ENCODE peak calls at places on chromosomes 2 and 18, in nine cellular contexts. R is K562, G is gastrocnemius medialis, E is IMR-90, O is prostate gland, X is A549, K is heart left ventricle, S is Peyer's patch, P is tibial nerve. M is an unnamed sample. For H3K9me3, the result is how much of the 10 kb centered on the place peaks cover.

GRCh38 chr2:218289639-218290315 is 2.5 kb downstream of the TMBIM1 start:
- DNase-seq in K (no peak), P (no peak), S (peak), O (peak), R (no peak), E (peak), X (no peak), G (peak), M (peak)

GRCh38 chr2:19178175-19178574 is 180.2 kb downstream of the OSR1 start:
- DNase-seq in X (no peak), R (no peak), O (peak), P (no peak), K (no peak), S (no peak), E (peak), G (no peak), M (no peak)

GRCh38 chr2:209380278-209380677 is 43.6 kb upstream of the MAP2 start:
- DNase-seq in S (no peak), K (no peak), X (no peak), P (no peak), E (no peak), R (no peak), O (no peak), G (no peak), M (no peak)

GRCh38 chr2:172968061-172968469 is 107.6 kb upstream of the MAP3K20 start:
- DNase-seq in S (no peak), P (peak), O (no peak), X (no peak), E (peak), K (peak), R (no peak), G (peak), M (peak)

GRCh38 chr2:156589381-156590079 is 153.4 kb downstream of the GPD2 start:
- DNase-seq in G (no peak), E (peak), S (peak), O (peak), P (no peak), K (no peak), R (no peak), X (peak), M (peak)

GRCh38 chr2:127632592-127633489 is 13.1 kb upstream of the GPR17 start:
- DNase-seq in X (no peak), P (no peak), G (no peak), S (peak), O (no peak), E (no peak), K (peak), R (no peak), M (no peak)

GRCh38 chr18:44107187-44107586 is 573.5 kb upstream of the SETBP1 start:
- DNase-seq in X (no peak), K (no peak), E (no peak), R (no peak), P (no peak), O (no peak), S (no peak), G (no peak), M (no peak)

GRCh38 chr2:182924311-182924710 is 57.9 kb upstream of the FRZB start:
- DNase-seq in X (no peak), O (no peak), R (no peak), P (no peak), G (no peak), K (no peak), S (no peak), E (peak), M (no peak)

GRCh38 chr2:122072666-122073065 is 317.2 kb downstream of the TSN start:
- DNase-seq in E (peak), X (no peak), S (no peak), R (no peak), G (no peak), O (no peak), K (no peak), P (no peak), M (no peak)

GRCh38 chr2:73232471-73233153 is 427 bp downstream of the PRADC1 start:
- DNase-seq in O (no peak), E (no peak), X (peak), P (peak), G (no peak), S (peak), R (peak), K (no peak), M (peak)

GRCh38 chr2:219736196-219736595 is 108.8 kb downstream of the SLC4A3 start:
- DNase-seq in R (peak), P (no peak), K (no peak), O (peak), X (peak), G (no peak), S (no peak), E (peak), M (no peak)

GRCh38 chr2:88690591-88691338 is 708 bp upstream of the RPIA start:
- DNase-seq in G (no peak), E (peak), R (peak), P (no peak), X (peak), S (peak), K (no peak), O (no peak), M (peak)

GRCh38 chr18:54734059-54734458 is 94.2 kb upstream of the RAB27B start:
- DNase-seq in K (no peak), O (no peak), X (peak), G (no peak), E (peak), S (no peak), R (peak), P (no peak), M (peak)

GRCh38 chr2:117854610-117855009 is 40.1 kb downstream of the DDX18 start:
- DNase-seq in K (no peak), P (no peak), G (no peak), E (no peak), O (no peak), R (no peak), X (no peak), S (no peak), M (no peak)

GRCh38 chr18:28063181-28063790 is 113.6 kb downstream of the CDH2 start:
- DNase-seq in S (no peak), G (no peak), E (peak), P (no peak), O (no peak), K (no peak), R (no peak), X (no peak), M (no peak)

GRCh38 chr18:27227721-27228120 is 42.6 kb upstream of the CHST9 start:
- DNase-seq in O (no peak), S (no peak), E (no peak), R (no peak), K (no peak), G (no peak), P (no peak), X (no peak), M (no peak)

GRCh38 chr2:230785346-230785745 is 72.7 kb downstream of the CAB39 start:
- DNase-seq in S (no peak), R (no peak), K (no peak), G (no peak), P (no peak), O (no peak), E (no peak), X (no peak), M (no peak)

GRCh38 chr2:189370719-189371118 is 70.6 kb upstream of the WDR75 start:
- DNase-seq in P (no peak), R (no peak), O (no peak), X (no peak), G (no peak), K (no peak), S (no peak), E (peak), M (no peak)

GRCh38 chr2:63041592-63041991 is 9.0 kb upstream of the OTX1 start:
- DNase-seq in G (no peak), R (no peak), E (no peak), S (no peak), O (no peak), K (no peak), X (no peak), P (no peak), M (no peak)

GRCh38 chr2:234198976-234199375 is 148.5 kb downstream of the SPP2 start:
- DNase-seq in G (no peak), S (no peak), E (peak), R (no peak), P (no peak), O (no peak), X (no peak), K (no peak), M (no peak)

GRCh38 chr18:59861009-59861408 is 38.8 kb upstream of the PMAIP1 start:
- DNase-seq in X (no peak), G (no peak), O (no peak), R (peak), S (no peak), E (peak), P (no peak), K (no peak), M (no peak)

GRCh38 chr2:189018636-189019035 is 44.5 kb downstream of the COL3A1 start:
- DNase-seq in X (no peak), S (no peak), R (no peak), P (no peak), G (no peak), K (no peak), O (no peak), E (peak), M (no peak)

GRCh38 chr18:48955528-48956261 is 4.9 kb upstream of the SMAD7 start:
- DNase-seq in E (peak), R (no peak), G (peak), S (no peak), X (no peak), K (peak), O (no peak), P (no peak), M (peak)

GRCh38 chr18:34287825-34288224 is 63.1 kb upstream of the NOL4 start:
- DNase-seq in P (no peak), K (no peak), R (no peak), E (no peak), G (no peak), S (no peak), X (no peak), O (no peak), M (no peak)

GRCh38 chr2:235191486-235191885 is 239.7 kb downstream of the SH3BP4 start:
- DNase-seq in R (no peak), O (no peak), S (no peak), K (no peak), G (no peak), E (no peak), P (no peak), X (no peak), M (no peak)

GRCh38 chr2:241317391-241317790 is 1.7 kb downstream of the SEPTIN2 start:
- DNase-seq in P (no peak), O (no peak), G (no peak), R (no peak), S (no peak), X (no peak), E (no peak), K (no peak), M (no peak)

GRCh38 chr18:7221424-7222155 is 9.3 kb upstream of the LRRC30 start:
- DNase-seq in K (no peak), S (peak), P (no peak), G (peak), E (peak), O (peak), X (peak), R (peak), M (peak)

GRCh38 chr2:167972020-167972419 is 275.4 kb downstream of the STK39 start:
- DNase-seq in X (no peak), R (no peak), P (no peak), E (no peak), S (no peak), O (no peak), K (no peak), G (no peak), M (no peak)
- H3K9me3 ChIP-seq in X (under half), R (under half), P (under half), E (under half), S (under half), O (under half), K (under half), G (under half), M (under half)

DNA sequence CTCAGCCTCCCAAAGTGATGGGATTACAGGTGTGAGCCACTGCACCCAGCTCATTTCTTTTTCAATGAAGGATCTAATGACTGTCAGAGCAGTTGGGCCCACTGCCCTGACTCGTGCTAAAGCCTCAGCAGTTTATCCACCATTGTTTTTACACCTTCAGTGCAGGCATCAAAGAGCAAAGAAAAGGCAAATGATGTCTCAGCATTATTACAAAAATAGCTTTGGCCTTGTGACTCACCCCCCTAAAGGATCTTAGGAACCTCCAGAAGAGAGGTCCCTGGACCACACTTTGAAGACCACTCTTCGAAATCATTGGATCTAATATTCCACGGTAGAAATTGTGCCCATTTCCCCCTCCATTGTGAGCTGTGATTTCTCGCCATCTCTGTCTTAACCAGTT is 21.3 kb downstream of the MLPH start:
- DNase-seq in E (no peak), P (no peak), X (no peak), O (no peak), R (no peak), K (no peak), G (no peak), S (no peak), M (no peak)
- H3K27ac ChIP-seq in E (no peak), P (no peak), X (peak), O (peak), R (no peak), K (no peak), G (no peak), S (no peak), M (no peak)

DNA sequence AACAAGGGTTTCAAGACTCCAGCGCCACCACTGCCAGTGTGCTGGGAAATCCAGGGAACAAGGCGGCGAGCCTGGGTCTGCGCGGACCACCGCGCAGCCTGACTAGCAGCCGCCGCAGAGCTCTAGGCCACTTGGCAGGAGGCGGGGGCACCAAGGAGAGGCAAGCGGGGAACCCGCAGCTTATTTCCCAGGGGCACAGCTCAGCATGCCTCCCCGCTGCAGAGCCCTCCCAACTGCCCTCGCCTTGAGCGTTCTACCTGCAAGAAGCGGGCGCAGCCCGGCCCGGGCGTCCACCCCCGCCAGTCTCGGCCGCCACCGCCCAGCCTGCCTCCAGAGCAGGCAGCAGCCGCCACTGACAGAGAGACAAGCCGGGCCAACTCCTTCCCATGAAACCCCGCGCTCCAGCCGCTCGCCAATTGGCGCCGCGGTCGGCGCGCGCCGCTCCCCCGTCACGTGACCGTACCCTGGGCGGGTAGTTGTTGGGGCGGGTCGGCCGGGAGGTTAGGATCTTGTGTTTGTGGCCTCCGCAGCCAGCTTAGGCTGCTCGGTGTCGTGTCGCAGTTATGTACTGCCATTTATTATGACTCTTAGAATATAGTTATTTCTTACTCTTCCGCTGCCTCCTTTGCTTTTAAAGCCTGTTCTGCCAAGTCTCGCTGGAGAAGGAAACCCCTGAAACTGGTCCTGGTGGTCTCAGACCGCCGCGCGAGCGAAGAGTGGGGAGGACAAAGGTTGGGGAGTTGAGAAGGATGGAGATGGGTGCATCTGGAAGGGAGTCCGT is at the start of gene LNPK:
- DNase-seq in K (peak), X (peak), P (peak), O (peak), E (peak), S (peak), G (peak), R (peak), M (peak)
- TF ChIP-seq POLR2A in K (peak), X (peak), P (no peak), O (peak), E (peak), S (peak), G (peak), R (peak), M (peak)

DNA sequence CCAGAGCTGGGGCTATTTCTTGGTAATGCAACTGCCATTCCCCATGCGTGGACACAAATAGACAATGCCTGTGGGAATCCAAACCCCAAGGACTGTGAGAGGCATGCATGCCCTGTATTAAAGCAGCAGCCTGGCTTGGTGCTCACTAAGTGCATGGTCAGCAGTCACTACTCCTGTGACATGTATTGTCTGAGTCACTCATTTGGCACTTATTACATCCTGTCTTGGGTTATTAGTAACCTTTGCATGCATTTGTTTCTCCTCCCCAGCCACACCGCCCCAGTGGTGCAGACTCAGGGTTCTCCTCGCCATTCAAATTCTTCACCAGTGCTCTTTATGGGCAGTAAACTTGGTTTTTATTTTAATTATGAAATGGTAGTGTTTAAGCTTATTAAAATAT is 30.2 kb downstream of the PRKCE start:
- DNase-seq in X (peak), P (no peak), S (peak), K (no peak), G (peak), E (peak), O (no peak), R (no peak), M (no peak)
- H3K9me3 ChIP-seq in X (under half), P (under half), S (under half), K (under half), G (under half), E (under half), O (under half), R (under half), M (under half)

DNA sequence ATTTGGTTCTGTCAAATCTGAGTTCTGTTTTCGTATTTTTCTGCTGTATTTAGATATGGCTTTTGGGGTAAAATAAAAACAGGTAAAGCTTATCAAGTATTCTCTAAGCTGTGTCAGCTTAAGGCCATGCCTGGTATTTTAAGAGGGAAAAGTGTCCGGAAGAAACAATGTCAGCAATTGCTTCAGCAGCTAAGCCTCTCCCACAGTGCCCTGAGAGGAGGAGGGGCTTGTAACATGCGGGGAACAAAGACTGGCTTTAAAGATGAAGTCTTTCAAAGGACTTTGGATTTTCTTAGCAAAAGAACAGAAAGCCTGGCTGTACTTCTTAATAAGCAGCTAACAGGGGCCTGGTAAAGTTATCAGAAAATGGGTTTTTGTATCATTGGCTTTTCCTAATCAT is 102.8 kb downstream of the PXDN start:
- DNase-seq in O (no peak), S (no peak), E (no peak), K (no peak), P (no peak), R (no peak), G (no peak), X (no peak), M (no peak)
- H3K27ac ChIP-seq in O (no peak), S (no peak), E (no peak), K (no peak), P (peak), R (no peak), G (no peak), X (no peak), M (no peak)

GRCh38 chr18:29164020-29164706 is 987.2 kb upstream of the CDH2 start:
- DNase-seq in G (no peak), S (no peak), K (no peak), P (no peak), O (no peak), E (peak), R (no peak), X (peak), M (no peak)
- TF ChIP-seq POLR2A in G (no peak), S (no peak), K (no peak), P (no peak), O (no peak), E (peak), R (no peak), X (no peak), M (no peak)

GRCh38 chr2:81002906-81003305 is 698.4 kb upstream of the LRRTM1 start:
- DNase-seq in K (no peak), O (no peak), R (no peak), G (no peak), X (no peak), S (no peak), E (no peak), P (no peak), M (no peak)
- H3K9me3 ChIP-seq in K (under half), O (under half), R (under half), G (under half), X (under half), S (under half), E (under half), P (under half), M (under half)

GRCh38 chr18:3584266-3584665 is 134.3 kb downstream of the TGIF1 start:
- DNase-seq in S (no peak), R (no peak), P (no peak), O (no peak), G (no peak), K (no peak), X (no peak), E (no peak), M (no peak)
- H3K27ac ChIP-seq in S (peak), R (no peak), P (no peak), O (no peak), G (no peak), K (no peak), X (peak), E (no peak), M (no peak)

DNA sequence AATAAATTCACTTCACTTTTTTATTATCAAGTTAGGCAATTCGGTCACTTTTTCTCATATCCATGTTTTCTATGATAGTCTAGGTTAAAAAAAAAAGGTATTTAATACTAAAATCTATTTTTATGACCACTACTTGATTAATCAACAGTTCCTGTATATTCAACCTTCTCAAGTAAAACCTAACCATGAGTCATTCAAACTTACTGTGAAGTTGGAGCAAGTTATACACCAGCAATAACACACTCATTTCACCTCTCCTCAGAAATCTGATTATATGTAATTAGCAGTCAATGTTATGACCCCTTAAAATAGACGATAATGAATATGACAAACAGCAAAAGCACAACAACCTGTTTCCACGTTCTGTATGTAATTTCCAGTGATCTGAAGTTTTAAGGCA is 35.0 kb upstream of the ADAM17 start:
- DNase-seq in P (no peak), R (no peak), X (no peak), K (no peak), S (no peak), G (no peak), O (no peak), E (peak), M (no peak)
- TF ChIP-seq POLR2A in P (no peak), R (no peak), X (no peak), K (no peak), S (no peak), G (no peak), O (no peak), E (no peak), M (no peak)